ENCODE peak calls at places on chromosomes 12 and 14, in seven cellular contexts. One of them, this sample, is unnamed.

GRCh38 chr14:85991156-85991555 is 461.2 kb downstream of the FLRT2 start:
- DNase-seq in HCT116: no peak
- DNase-seq in H1: no peak
- DNase-seq in GM12878: no peak
- DNase-seq in SK-N-SH: no peak
- DNase-seq in HepG2: no peak
- DNase-seq in K562: no peak
- DNase-seq in this sample: no peak

GRCh38 chr12:131282292-131283080 is 328.8 kb downstream of the ADGRD1 start:
- DNase-seq in HCT116: no peak
- DNase-seq in H1: no peak
- DNase-seq in GM12878: no peak
- DNase-seq in SK-N-SH: no peak
- DNase-seq in HepG2: no peak
- DNase-seq in K562: no peak
- DNase-seq in this sample: no peak

GRCh38 chr14:48792376-48793024 is 793.7 kb downstream of the RPS29 start:
- DNase-seq in HCT116: no peak
- DNase-seq in H1: no peak
- DNase-seq in GM12878: no peak
- DNase-seq in SK-N-SH: no peak
- DNase-seq in HepG2: peak
- DNase-seq in K562: no peak
- DNase-seq in this sample: no peak

GRCh38 chr12:31226639-31227038 is 99.3 kb downstream of the SINHCAF start:
- DNase-seq in HCT116: no peak
- DNase-seq in H1: no peak
- DNase-seq in GM12878: no peak
- DNase-seq in SK-N-SH: peak
- DNase-seq in HepG2: no peak
- DNase-seq in K562: no peak
- DNase-seq in this sample: no peak

GRCh38 chr12:33609910-33610309 is 170.3 kb upstream of the SYT10 start:
- DNase-seq in HCT116: no peak
- DNase-seq in H1: no peak
- DNase-seq in GM12878: no peak
- DNase-seq in SK-N-SH: no peak
- DNase-seq in HepG2: no peak
- DNase-seq in K562: no peak
- DNase-seq in this sample: no peak

GRCh38 chr12:71092290-71092689 is 65.5 kb downstream of the TSPAN8 start:
- DNase-seq in HCT116: peak
- DNase-seq in H1: no peak
- DNase-seq in GM12878: no peak
- DNase-seq in SK-N-SH: no peak
- DNase-seq in HepG2: no peak
- DNase-seq in K562: no peak
- DNase-seq in this sample: no peak

GRCh38 chr12:108332791-108333382 is 6.2 kb downstream of the CMKLR1 start:
- DNase-seq in HCT116: no peak
- DNase-seq in H1: no peak
- DNase-seq in GM12878: no peak
- DNase-seq in SK-N-SH: no peak
- DNase-seq in HepG2: no peak
- DNase-seq in K562: peak
- DNase-seq in this sample: no peak

GRCh38 chr12:84697141-84697540 is 215.5 kb downstream of the SLC6A15 start:
- DNase-seq in HCT116: no peak
- DNase-seq in H1: no peak
- DNase-seq in GM12878: no peak
- DNase-seq in SK-N-SH: no peak
- DNase-seq in HepG2: no peak
- DNase-seq in K562: no peak
- DNase-seq in this sample: no peak

GRCh38 chr12:34287437-34287836 is 265.1 kb downstream of the ALG10 start:
- DNase-seq in HCT116: no peak
- DNase-seq in H1: no peak
- DNase-seq in GM12878: no peak
- DNase-seq in SK-N-SH: peak
- DNase-seq in HepG2: no peak
- DNase-seq in K562: no peak
- DNase-seq in this sample: no peak

GRCh38 chr12:32870716-32871115 is 25.9 kb downstream of the PKP2 start:
- DNase-seq in HCT116: no peak
- DNase-seq in H1: no peak
- DNase-seq in GM12878: no peak
- DNase-seq in SK-N-SH: no peak
- DNase-seq in HepG2: no peak
- DNase-seq in K562: no peak
- DNase-seq in this sample: no peak

GRCh38 chr12:104805186-104805585 is 152.9 kb downstream of the SLC41A2 start:
- DNase-seq in HCT116: no peak
- DNase-seq in H1: no peak
- DNase-seq in GM12878: no peak
- DNase-seq in SK-N-SH: no peak
- DNase-seq in HepG2: no peak
- DNase-seq in K562: no peak
- DNase-seq in this sample: no peak

GRCh38 chr12:7108928-7109920 is at the start of gene C1RL:
- DNase-seq in HCT116: peak
- DNase-seq in H1: peak
- DNase-seq in GM12878: no peak
- DNase-seq in SK-N-SH: peak
- DNase-seq in HepG2: peak
- DNase-seq in K562: peak
- DNase-seq in this sample: peak

GRCh38 chr12:108312885-108313203 is 26.3 kb downstream of the CMKLR1 start:
- DNase-seq in HCT116: no peak
- DNase-seq in H1: no peak
- DNase-seq in GM12878: no peak
- DNase-seq in SK-N-SH: peak
- DNase-seq in HepG2: peak
- DNase-seq in K562: no peak
- DNase-seq in this sample: no peak

GRCh38 chr12:16112626-16113560 is 164.6 kb downstream of the SLC15A5 start:
- DNase-seq in HCT116: no peak
- DNase-seq in H1: peak
- DNase-seq in GM12878: no peak
- DNase-seq in SK-N-SH: no peak
- DNase-seq in HepG2: no peak
- DNase-seq in K562: peak
- DNase-seq in this sample: no peak

GRCh38 chr14:99271951-99272668 is at the start of gene BCL11B:
- DNase-seq in HCT116: peak
- DNase-seq in H1: peak
- DNase-seq in GM12878: peak
- DNase-seq in SK-N-SH: peak
- DNase-seq in HepG2: peak
- DNase-seq in K562: peak
- DNase-seq in this sample: no peak

DNA sequence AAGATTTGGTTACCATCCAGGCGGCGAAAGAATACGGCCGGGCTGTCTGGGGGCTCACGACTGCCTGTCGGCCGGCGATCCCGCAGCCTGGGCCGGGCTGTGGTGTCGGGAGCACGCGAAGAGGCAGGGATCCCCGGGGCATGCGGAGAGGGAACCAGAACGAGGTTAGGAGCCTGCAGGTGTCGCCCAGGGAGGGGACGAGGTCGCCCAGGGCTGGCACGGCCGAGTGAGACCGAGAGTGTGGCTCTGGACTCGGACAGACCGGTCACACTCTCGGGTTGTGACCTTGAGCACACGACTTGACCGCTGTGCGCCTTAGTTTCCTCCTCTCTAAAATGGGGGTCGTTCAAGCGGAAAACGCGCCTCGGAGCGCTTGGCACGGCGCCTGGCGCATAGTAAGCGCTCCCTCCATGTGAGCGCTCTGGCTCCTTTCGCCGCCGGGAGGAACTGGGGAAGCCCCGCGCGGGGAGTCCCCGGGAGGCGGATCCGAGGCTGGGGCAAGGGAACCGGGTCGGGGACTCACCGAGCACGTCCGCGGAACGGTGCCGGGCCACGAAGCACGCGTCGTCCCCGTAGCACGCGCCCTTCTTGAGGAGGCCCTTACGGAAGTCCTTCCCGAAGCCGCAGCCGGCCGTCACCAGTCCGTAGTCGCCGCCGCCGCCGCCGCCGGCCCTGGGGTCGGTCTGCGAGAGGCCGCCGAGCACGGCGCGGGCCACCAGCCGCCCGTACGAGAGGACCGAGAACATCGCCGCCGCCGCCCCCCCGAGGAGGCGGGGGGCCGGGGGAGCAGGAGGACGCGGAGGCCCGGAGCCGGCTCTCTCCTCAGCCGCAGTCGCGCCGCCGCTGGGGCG is 607 bp downstream of the PPTC7 start:
- DNase-seq in HCT116: no peak
- DNase-seq in H1: peak
- DNase-seq in GM12878: no peak
- DNase-seq in SK-N-SH: peak
- DNase-seq in HepG2: no peak
- DNase-seq in K562: peak
- DNase-seq in this sample: no peak
- TF ChIP-seq SIN3A in HCT116: no peak
- TF ChIP-seq SIN3A in H1: peak
- TF ChIP-seq SIN3A in GM12878: no peak
- TF ChIP-seq SIN3A in SK-N-SH: peak
- TF ChIP-seq SIN3A in HepG2: no peak
- TF ChIP-seq SIN3A in K562: peak
- TF ChIP-seq SIN3A in this sample: no peak

GRCh38 chr12:2877959-2878732 is 1.1 kb downstream of the RHNO1 start:
- DNase-seq in HCT116: no peak
- DNase-seq in H1: no peak
- DNase-seq in GM12878: no peak
- DNase-seq in SK-N-SH: no peak
- DNase-seq in HepG2: no peak
- DNase-seq in K562: peak
- DNase-seq in this sample: no peak
- TF ChIP-seq CTCF in HCT116: no peak
- TF ChIP-seq CTCF in H1: no peak
- TF ChIP-seq CTCF in GM12878: peak
- TF ChIP-seq CTCF in SK-N-SH: no peak
- TF ChIP-seq CTCF in HepG2: peak
- TF ChIP-seq CTCF in K562: no peak
- TF ChIP-seq CTCF in this sample: no peak

GRCh38 chr12:100138048-100138907 is 4.4 kb downstream of the BLTP3B start:
- DNase-seq in HCT116: no peak
- DNase-seq in H1: no peak
- DNase-seq in GM12878: no peak
- DNase-seq in SK-N-SH: no peak
- DNase-seq in HepG2: no peak
- DNase-seq in K562: peak
- DNase-seq in this sample: no peak

GRCh38 chr12:100141666-100141997 is 1.0 kb downstream of the BLTP3B start:
- DNase-seq in HCT116: peak
- DNase-seq in H1: no peak
- DNase-seq in GM12878: no peak
- DNase-seq in SK-N-SH: no peak
- DNase-seq in HepG2: no peak
- DNase-seq in K562: peak
- DNase-seq in this sample: peak

GRCh38 chr12:100142851-100143559 is at the start of gene BLTP3B:
- DNase-seq in HCT116: peak
- DNase-seq in H1: peak
- DNase-seq in GM12878: peak
- DNase-seq in SK-N-SH: peak
- DNase-seq in HepG2: peak
- DNase-seq in K562: peak
- DNase-seq in this sample: no peak

GRCh38 chr12:100145643-100146042 is 3.0 kb upstream of the BLTP3B start:
- DNase-seq in HCT116: no peak
- DNase-seq in H1: no peak
- DNase-seq in GM12878: no peak
- DNase-seq in SK-N-SH: no peak
- DNase-seq in HepG2: peak
- DNase-seq in K562: no peak
- DNase-seq in this sample: no peak

GRCh38 chr12:100141998-100142850 is 450 bp downstream of the BLTP3B start:
- DNase-seq in HCT116: no peak
- DNase-seq in H1: peak
- DNase-seq in GM12878: no peak
- DNase-seq in SK-N-SH: peak
- DNase-seq in HepG2: peak
- DNase-seq in K562: peak
- DNase-seq in this sample: no peak
- TF ChIP-seq SIN3A in HCT116: peak
- TF ChIP-seq SIN3A in H1: no peak
- TF ChIP-seq SIN3A in GM12878: no peak
- TF ChIP-seq SIN3A in SK-N-SH: peak
- TF ChIP-seq SIN3A in HepG2: peak
- TF ChIP-seq SIN3A in K562: no peak
- TF ChIP-seq SIN3A in this sample: peak

GRCh38 chr12:51820721-51821422 is 27.6 kb downstream of the FIGNL2 start:
- DNase-seq in HCT116: no peak
- DNase-seq in H1: peak
- DNase-seq in GM12878: no peak
- DNase-seq in SK-N-SH: peak
- DNase-seq in HepG2: no peak
- DNase-seq in K562: peak
- DNase-seq in this sample: no peak
- TF ChIP-seq CTCF in HCT116: no peak
- TF ChIP-seq CTCF in H1: peak
- TF ChIP-seq CTCF in GM12878: peak
- TF ChIP-seq CTCF in SK-N-SH: peak
- TF ChIP-seq CTCF in HepG2: no peak
- TF ChIP-seq CTCF in K562: no peak
- TF ChIP-seq CTCF in this sample: peak

GRCh38 chr12:49108958-49109404 is 1.7 kb downstream of the LMBR1L start:
- DNase-seq in HCT116: no peak
- DNase-seq in H1: no peak
- DNase-seq in GM12878: no peak
- DNase-seq in SK-N-SH: no peak
- DNase-seq in HepG2: peak
- DNase-seq in K562: peak
- DNase-seq in this sample: no peak
- TF ChIP-seq SIN3A in HCT116: no peak
- TF ChIP-seq SIN3A in H1: no peak
- TF ChIP-seq SIN3A in GM12878: no peak
- TF ChIP-seq SIN3A in SK-N-SH: no peak
- TF ChIP-seq SIN3A in HepG2: no peak
- TF ChIP-seq SIN3A in K562: no peak
- TF ChIP-seq SIN3A in this sample: no peak

DNA sequence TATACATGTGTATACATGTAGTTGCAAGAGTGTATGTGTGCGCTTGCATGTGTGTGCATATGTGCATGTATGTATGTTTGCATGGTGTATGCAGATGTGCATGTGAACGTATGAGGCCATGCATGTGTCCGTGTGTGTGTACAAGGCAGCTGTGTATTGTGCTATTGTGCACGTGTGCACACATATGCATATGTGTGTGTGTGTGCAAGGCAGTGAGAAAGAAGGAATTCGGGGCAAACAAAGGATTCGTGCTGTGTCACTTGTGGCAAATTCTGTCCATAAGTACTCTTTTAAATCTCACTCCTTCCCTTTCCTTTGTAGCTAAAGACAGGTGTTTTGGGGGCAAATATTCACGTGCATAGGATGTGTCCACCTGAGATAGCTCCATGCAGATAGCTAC is 227.1 kb downstream of the VRK1 start:
- DNase-seq in HCT116: no peak
- DNase-seq in H1: no peak
- DNase-seq in GM12878: no peak
- DNase-seq in SK-N-SH: no peak
- DNase-seq in HepG2: no peak
- DNase-seq in K562: no peak
- DNase-seq in this sample: no peak
- TF ChIP-seq CTCF in HCT116: no peak
- TF ChIP-seq CTCF in H1: no peak
- TF ChIP-seq CTCF in GM12878: no peak
- TF ChIP-seq CTCF in SK-N-SH: no peak
- TF ChIP-seq CTCF in HepG2: no peak
- TF ChIP-seq CTCF in K562: no peak
- TF ChIP-seq CTCF in this sample: no peak

This sample was measured in Panc1.